ENCODE peak calls at places on chromosomes 1 and 21, in ten cellular contexts. Y, R, B, E, L, F, N, W, P and O are unnamed samples. For H3K4me1, the result is how much of the 10 kb centered on the place peaks cover.

GRCh38 chr1:114756949-114757454 is 782 bp downstream of the CSDE1 start:
- DNase-seq in Y (peak), R (no peak), B (peak), E (peak), L (peak), F (peak), N (peak), W (no peak), P (peak), O (peak)

GRCh38 chr1:93607814-93608187 is 73.8 kb downstream of the BCAR3 start:
- DNase-seq in Y (no peak), R (no peak), B (peak), E (no peak), L (no peak), F (peak), N (no peak), W (no peak), P (peak), O (no peak)

GRCh38 chr1:232305020-232305419 is 324.9 kb downstream of the SIPA1L2 start:
- DNase-seq in Y (no peak), R (no peak), B (no peak), E (no peak), L (no peak), F (no peak), N (no peak), W (no peak), P (peak), O (no peak)

GRCh38 chr1:209095627-209096595 is 487.6 kb upstream of the CAMK1G start:
- DNase-seq in Y (no peak), R (no peak), B (peak), E (no peak), L (no peak), F (peak), N (no peak), W (no peak), P (peak), O (no peak)

GRCh38 chr1:30822006-30822405 is 64.4 kb upstream of the LAPTM5 start:
- DNase-seq in Y (no peak), R (no peak), B (no peak), E (no peak), L (no peak), F (no peak), N (no peak), W (no peak), P (no peak), O (no peak)

GRCh38 chr1:160637821-160638539 is 8.9 kb downstream of the SLAMF1 start:
- DNase-seq in Y (no peak), R (no peak), B (peak), E (no peak), L (no peak), F (no peak), N (no peak), W (no peak), P (no peak), O (no peak)

GRCh38 chr21:27831177-27831576 is 864.3 kb upstream of the ADAMTS5 start:
- DNase-seq in Y (no peak), R (no peak), B (no peak), E (no peak), L (no peak), F (no peak), N (no peak), W (no peak), P (no peak), O (no peak)

GRCh38 chr21:31873696-31874599 is 1.1 kb downstream of the HUNK start:
- DNase-seq in Y (no peak), R (no peak), B (peak), E (peak), L (peak), F (peak), N (no peak), W (peak), P (peak), O (peak)

GRCh38 chr21:41419921-41420862 is 5.8 kb upstream of the MX1 start:
- DNase-seq in Y (peak), R (peak), B (peak), E (peak), L (peak), F (peak), N (peak), W (peak), P (peak), O (no peak)

GRCh38 chr1:110339427-110340206 is 440 bp downstream of the RBM15 start:
- DNase-seq in Y (peak), R (no peak), B (peak), E (no peak), L (peak), F (peak), N (peak), W (no peak), P (peak), O (no peak)

GRCh38 chr1:245942861-245943260 is 564.2 kb downstream of the SMYD3 start:
- DNase-seq in Y (no peak), R (no peak), B (no peak), E (no peak), L (no peak), F (no peak), N (no peak), W (no peak), P (no peak), O (no peak)

GRCh38 chr1:88204111-88204510 is 480.0 kb upstream of the PKN2 start:
- DNase-seq in Y (no peak), R (no peak), B (peak), E (no peak), L (no peak), F (no peak), N (no peak), W (no peak), P (no peak), O (no peak)

GRCh38 chr1:230594374-230594773 is 47.9 kb upstream of the COG2 start:
- DNase-seq in Y (no peak), R (no peak), B (no peak), E (no peak), L (no peak), F (no peak), N (no peak), W (no peak), P (no peak), O (no peak)

GRCh38 chr1:46289976-46290375 is 13.4 kb downstream of the LRRC41 start:
- DNase-seq in Y (no peak), R (no peak), B (peak), E (no peak), L (no peak), F (no peak), N (no peak), W (no peak), P (no peak), O (no peak)

GRCh38 chr1:87329051-87329755 is 523 bp downstream of the LMO4 start:
- DNase-seq in Y (peak), R (no peak), B (peak), E (peak), L (peak), F (peak), N (no peak), W (peak), P (peak), O (peak)

GRCh38 chr1:96880626-96881025 is 159.0 kb downstream of the PTBP2 start:
- DNase-seq in Y (no peak), R (no peak), B (peak), E (no peak), L (no peak), F (no peak), N (no peak), W (no peak), P (no peak), O (no peak)

GRCh38 chr1:98110674-98111073 is 189.8 kb upstream of the DPYD start:
- DNase-seq in Y (no peak), R (no peak), B (peak), E (no peak), L (no peak), F (no peak), N (no peak), W (no peak), P (peak), O (no peak)

GRCh38 chr1:152110860-152111514 is 4.3 kb downstream of the TCHH start:
- DNase-seq in Y (no peak), R (no peak), B (peak), E (no peak), L (peak), F (no peak), N (no peak), W (peak), P (peak), O (peak)

GRCh38 chr1:225468270-225469020 is 40.6 kb upstream of the LBR start:
- DNase-seq in Y (no peak), R (no peak), B (no peak), E (peak), L (no peak), F (no peak), N (no peak), W (peak), P (no peak), O (no peak)

GRCh38 chr1:167654975-167655575 is 25.0 kb downstream of the RCSD1 start:
- DNase-seq in Y (no peak), R (no peak), B (no peak), E (no peak), L (peak), F (no peak), N (no peak), W (no peak), P (no peak), O (no peak)
- H3K4me1 ChIP-seq in Y (half or more), R (under half), B (under half), E (under half), L (half or more), F (under half), N (under half), W (under half), P (under half), O (under half)

DNA sequence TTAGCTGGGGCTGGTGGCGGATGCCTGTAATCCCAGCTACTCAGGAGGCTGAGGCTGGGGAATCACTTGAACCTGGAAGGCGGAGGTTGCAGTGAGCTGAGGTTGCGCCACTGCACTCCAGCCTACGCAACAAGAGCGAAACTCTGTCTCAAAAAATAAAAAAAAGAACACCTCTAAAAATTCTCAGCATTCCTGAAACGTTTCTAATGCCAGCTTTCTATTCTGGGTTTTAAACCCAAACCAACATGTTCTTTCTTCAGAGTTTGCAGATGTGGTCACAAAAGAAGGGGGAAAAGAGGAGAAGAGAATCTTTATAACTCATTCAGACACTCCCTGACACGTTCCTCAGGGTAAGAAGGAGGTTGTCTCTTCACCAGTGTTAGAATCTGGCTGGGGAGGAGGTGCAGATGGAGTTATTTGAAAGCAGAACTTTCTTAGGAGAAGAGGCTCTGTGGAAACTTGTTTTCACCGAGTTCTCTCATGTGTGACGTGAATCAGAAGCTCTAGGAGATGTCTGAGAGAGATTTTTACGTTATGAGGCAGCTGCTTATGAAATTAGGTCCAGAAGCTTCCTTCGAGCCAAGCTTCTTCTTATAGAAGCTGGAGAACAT is 17.8 kb upstream of the CNR2 start:
- DNase-seq in Y (no peak), R (no peak), B (peak), E (no peak), L (no peak), F (peak), N (no peak), W (no peak), P (no peak), O (no peak)
- H3K4me1 ChIP-seq in Y (under half), R (under half), B (under half), E (under half), L (under half), F (under half), N (under half), W (under half), P (under half), O (under half)

GRCh38 chr1:22124592-22125229 is 18.2 kb downstream of the WNT4 start:
- DNase-seq in Y (no peak), R (no peak), B (no peak), E (no peak), L (no peak), F (no peak), N (no peak), W (no peak), P (no peak), O (no peak)
- H3K4me1 ChIP-seq in Y (under half), R (under half), B (under half), E (under half), L (under half), F (under half), N (under half), W (under half), P (under half), O (under half)

GRCh38 chr21:21076051-21076450 is 77.8 kb downstream of the NCAM2 start:
- DNase-seq in Y (no peak), R (no peak), B (no peak), E (no peak), L (no peak), F (no peak), N (no peak), W (no peak), P (no peak), O (no peak)

DNA sequence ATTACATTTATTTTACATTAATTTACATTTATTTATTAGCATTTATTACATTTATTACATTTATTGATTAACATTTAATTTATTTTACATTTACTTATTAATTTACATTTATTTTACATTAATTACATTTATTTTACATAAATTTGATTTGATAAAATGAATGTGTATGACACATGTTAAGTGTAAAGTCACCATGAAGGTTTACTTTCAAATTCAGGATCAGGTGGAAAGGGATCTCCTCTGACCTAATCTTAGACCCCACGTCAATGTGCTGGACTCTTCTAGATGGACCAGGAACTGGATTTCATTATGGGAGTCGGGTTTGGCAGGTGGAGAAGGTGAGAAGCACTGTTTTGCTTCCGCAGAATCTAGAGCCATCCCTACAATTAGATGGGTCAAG is 76.1 kb downstream of the NCAM2 start:
- DNase-seq in Y (no peak), R (no peak), B (no peak), E (no peak), L (no peak), F (no peak), N (no peak), W (no peak), P (no peak), O (no peak)
- H3K4me1 ChIP-seq in Y (under half), R (under half), B (under half), E (under half), L (under half), F (under half), N (under half), W (under half), P (under half), O (under half)

GRCh38 chr1:12161324-12161661 is 5.5 kb upstream of the TNFRSF1B start:
- DNase-seq in Y (no peak), R (no peak), B (no peak), E (no peak), L (no peak), F (no peak), N (no peak), W (no peak), P (no peak), O (no peak)
- H3K4me1 ChIP-seq in Y (under half), R (under half), B (under half), E (under half), L (under half), F (under half), N (under half), W (under half), P (under half), O (under half)

GRCh38 chr1:8516793-8517556 is 199.1 kb downstream of the SLC45A1 start:
- DNase-seq in Y (no peak), R (no peak), B (peak), E (no peak), L (no peak), F (no peak), N (no peak), W (no peak), P (no peak), O (no peak)

GRCh38 chr1:8518490-8518801 is 200.5 kb downstream of the SLC45A1 start:
- DNase-seq in Y (no peak), R (no peak), B (no peak), E (no peak), L (no peak), F (no peak), N (no peak), W (no peak), P (no peak), O (no peak)

GRCh38 chr1:8519167-8519566 is 201.3 kb downstream of the SLC45A1 start:
- DNase-seq in Y (no peak), R (no peak), B (no peak), E (no peak), L (no peak), F (no peak), N (no peak), W (no peak), P (no peak), O (no peak)

GRCh38 chr1:8517579-8518489 is 199.9 kb downstream of the SLC45A1 start:
- DNase-seq in Y (no peak), R (no peak), B (peak), E (no peak), L (no peak), F (peak), N (no peak), W (no peak), P (no peak), O (peak)

DNA sequence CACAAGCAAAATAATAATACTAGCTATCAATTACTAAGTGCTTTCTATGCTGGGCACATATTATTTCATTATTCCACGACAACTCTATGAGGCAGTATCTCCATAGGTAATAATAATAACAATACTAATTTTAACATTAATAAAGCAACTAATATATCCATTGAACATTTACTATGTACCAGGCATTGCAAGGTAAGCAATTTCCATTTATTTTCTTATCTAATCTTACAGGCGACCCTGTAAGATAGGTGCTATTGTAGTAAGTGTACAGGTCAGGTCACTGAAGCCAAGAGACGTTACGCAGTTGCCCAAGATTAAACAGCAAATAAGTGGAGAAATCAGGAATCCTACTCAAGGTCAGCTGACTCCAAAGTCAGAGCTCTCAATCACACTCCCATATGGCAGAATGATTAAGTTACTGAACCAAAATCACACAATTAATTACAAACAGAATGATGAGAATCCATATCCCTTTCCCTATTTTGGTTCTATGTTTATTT is 198.4 kb downstream of the SLC45A1 start:
- DNase-seq in Y (no peak), R (no peak), B (no peak), E (no peak), L (no peak), F (no peak), N (no peak), W (no peak), P (no peak), O (no peak)
- H3K4me1 ChIP-seq in Y (half or more), R (under half), B (under half), E (under half), L (under half), F (under half), N (under half), W (under half), P (under half), O (under half)

GRCh38 chr1:47374501-47374900 is 40.9 kb downstream of the CMPK1 start:
- DNase-seq in Y (no peak), R (no peak), B (no peak), E (no peak), L (no peak), F (no peak), N (no peak), W (no peak), P (no peak), O (no peak)
- H3K4me1 ChIP-seq in Y (under half), R (under half), B (under half), E (under half), L (under half), F (under half), N (under half), W (under half), P (under half), O (under half)

DNA sequence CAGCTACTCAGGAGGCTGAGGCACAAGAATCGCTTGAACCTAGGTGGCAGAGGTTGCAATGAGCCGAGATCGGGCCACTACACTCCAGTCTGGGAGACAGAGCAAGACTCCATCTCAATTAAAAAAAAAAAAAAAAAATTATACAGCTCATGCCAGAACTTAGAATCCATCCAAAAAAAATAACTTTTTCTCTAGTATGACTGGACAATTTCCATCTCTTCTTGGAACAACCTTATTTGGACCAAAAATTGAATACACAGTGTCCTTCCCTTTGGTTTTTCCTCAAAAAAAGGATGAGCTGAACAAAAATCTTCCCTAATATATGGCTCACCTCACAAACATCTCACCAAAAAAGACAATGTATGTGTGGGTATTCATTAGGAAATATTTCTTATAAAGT is 73.7 kb downstream of the TOR3A start:
- DNase-seq in Y (no peak), R (no peak), B (no peak), E (no peak), L (no peak), F (no peak), N (no peak), W (no peak), P (no peak), O (no peak)
- H3K4me1 ChIP-seq in Y (under half), R (under half), B (under half), E (under half), L (under half), F (under half), N (under half), W (under half), P (under half), O (under half)

DNA sequence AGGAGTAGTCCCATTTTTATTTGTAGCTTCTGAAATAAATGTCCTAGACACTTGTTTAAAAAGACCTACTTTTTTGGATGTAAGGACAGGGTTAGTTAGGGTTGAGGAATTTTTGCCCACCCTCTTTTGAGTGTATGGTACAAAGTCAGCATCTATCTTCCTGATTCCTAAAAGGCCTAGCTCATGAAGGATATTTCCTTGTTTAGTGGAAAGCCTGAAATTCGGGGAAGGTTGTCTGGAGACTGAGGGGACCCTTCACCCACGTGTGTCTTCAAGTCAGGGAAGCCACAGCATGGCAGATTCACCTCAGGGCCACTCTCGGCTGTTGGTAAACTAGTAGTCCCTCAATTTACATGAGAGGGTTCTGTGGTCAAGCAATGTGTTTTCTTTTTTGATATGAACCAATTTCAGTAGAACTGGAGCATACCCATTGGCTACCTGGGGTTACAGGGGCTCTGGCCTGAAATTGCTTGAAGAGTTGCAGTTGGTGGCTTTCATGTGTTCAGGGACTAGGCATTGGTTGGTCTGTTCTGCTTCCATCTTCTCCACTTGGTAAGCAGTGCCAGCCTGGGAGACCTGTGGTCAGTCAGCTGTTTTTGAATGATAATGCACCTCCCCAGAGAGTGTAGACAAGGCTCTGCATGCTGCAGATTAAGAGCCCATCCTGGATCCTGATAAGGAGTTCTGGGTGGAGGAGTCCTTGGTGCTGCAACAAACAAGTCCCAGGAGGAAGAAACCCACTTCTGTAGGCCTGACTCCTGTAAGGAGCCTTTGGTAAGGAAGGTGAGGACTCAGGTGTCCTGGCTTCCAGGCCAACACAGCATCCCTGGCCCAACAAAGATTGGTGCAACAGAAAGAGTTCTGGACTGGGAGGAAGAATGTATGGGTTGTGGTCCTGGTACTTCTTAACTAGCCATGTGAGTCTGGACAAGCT is 6.3 kb downstream of the BTG2 start:
- DNase-seq in Y (no peak), R (no peak), B (no peak), E (no peak), L (no peak), F (peak), N (no peak), W (no peak), P (no peak), O (no peak)
- H3K4me1 ChIP-seq in Y (under half), R (under half), B (under half), E (under half), L (under half), F (under half), N (under half), W (under half), P (under half), O (under half)